ENCODE peak calls at places on chromosomes 5 and 9, in six cellular contexts. One of them, this sample, is unnamed.
A peak's percentile ranks its signal among the peaks of the same experiment; 100 is the strongest.

GRCh38 chr9:93664549-93665120 is 88.3 kb downstream of the PHF2 start:
- DNase-seq in Peyer's patch: peak; percentile 39
- DNase-seq in choroid plexus epithelial cell: no peak
- DNase-seq in hepatocyte: no peak
- DNase-seq in PC-9: no peak
- DNase-seq in BJ: no peak
- DNase-seq in this sample: no peak

GRCh38 chr5:40410231-40410861 is 269.4 kb upstream of the PTGER4 start:
- DNase-seq in Peyer's patch: peak; percentile 81
- DNase-seq in choroid plexus epithelial cell: peak; percentile 93
- DNase-seq in hepatocyte: no peak
- DNase-seq in PC-9: peak; percentile 41
- DNase-seq in BJ: no peak
- DNase-seq in this sample: no peak

GRCh38 chr5:76404694-76405306 is 1.7 kb downstream of the IQGAP2 start:
- DNase-seq in Peyer's patch: no peak
- DNase-seq in choroid plexus epithelial cell: no peak
- DNase-seq in hepatocyte: no peak
- DNase-seq in PC-9: no peak
- DNase-seq in BJ: no peak
- DNase-seq in this sample: no peak

GRCh38 chr5:43020294-43020711 is 19.8 kb downstream of the ANXA2R start:
- DNase-seq in Peyer's patch: peak; percentile 69
- DNase-seq in choroid plexus epithelial cell: no peak
- DNase-seq in hepatocyte: no peak
- DNase-seq in PC-9: peak; percentile 38
- DNase-seq in BJ: no peak
- DNase-seq in this sample: no peak

GRCh38 chr5:102314328-102314727 is 18.2 kb upstream of the SLCO4C1 start:
- DNase-seq in Peyer's patch: no peak
- DNase-seq in choroid plexus epithelial cell: no peak
- DNase-seq in hepatocyte: no peak
- DNase-seq in PC-9: no peak
- DNase-seq in BJ: no peak
- DNase-seq in this sample: no peak

GRCh38 chr5:125550237-125550636 is 803.8 kb upstream of the ZNF608 start:
- DNase-seq in Peyer's patch: no peak
- DNase-seq in choroid plexus epithelial cell: peak; percentile 87
- DNase-seq in hepatocyte: no peak
- DNase-seq in PC-9: no peak
- DNase-seq in BJ: no peak
- DNase-seq in this sample: peak; percentile 36

GRCh38 chr5:100430268-100430900 is 104.8 kb upstream of the FAM174A start:
- DNase-seq in Peyer's patch: peak; percentile 67
- DNase-seq in choroid plexus epithelial cell: peak; percentile 65
- DNase-seq in hepatocyte: peak; percentile 66
- DNase-seq in PC-9: peak; percentile 41
- DNase-seq in BJ: no peak
- DNase-seq in this sample: peak; percentile 12

GRCh38 chr9:133677126-133678010 is 41.2 kb downstream of the DBH start:
- DNase-seq in Peyer's patch: peak; percentile 69
- DNase-seq in choroid plexus epithelial cell: no peak
- DNase-seq in hepatocyte: no peak
- DNase-seq in PC-9: no peak
- DNase-seq in BJ: no peak
- DNase-seq in this sample: no peak

GRCh38 chr9:89274838-89275237 is 36.2 kb upstream of the CKS2 start:
- DNase-seq in Peyer's patch: no peak
- DNase-seq in choroid plexus epithelial cell: peak; percentile 95
- DNase-seq in hepatocyte: no peak
- DNase-seq in PC-9: no peak
- DNase-seq in BJ: peak; percentile 95
- DNase-seq in this sample: no peak

DNA sequence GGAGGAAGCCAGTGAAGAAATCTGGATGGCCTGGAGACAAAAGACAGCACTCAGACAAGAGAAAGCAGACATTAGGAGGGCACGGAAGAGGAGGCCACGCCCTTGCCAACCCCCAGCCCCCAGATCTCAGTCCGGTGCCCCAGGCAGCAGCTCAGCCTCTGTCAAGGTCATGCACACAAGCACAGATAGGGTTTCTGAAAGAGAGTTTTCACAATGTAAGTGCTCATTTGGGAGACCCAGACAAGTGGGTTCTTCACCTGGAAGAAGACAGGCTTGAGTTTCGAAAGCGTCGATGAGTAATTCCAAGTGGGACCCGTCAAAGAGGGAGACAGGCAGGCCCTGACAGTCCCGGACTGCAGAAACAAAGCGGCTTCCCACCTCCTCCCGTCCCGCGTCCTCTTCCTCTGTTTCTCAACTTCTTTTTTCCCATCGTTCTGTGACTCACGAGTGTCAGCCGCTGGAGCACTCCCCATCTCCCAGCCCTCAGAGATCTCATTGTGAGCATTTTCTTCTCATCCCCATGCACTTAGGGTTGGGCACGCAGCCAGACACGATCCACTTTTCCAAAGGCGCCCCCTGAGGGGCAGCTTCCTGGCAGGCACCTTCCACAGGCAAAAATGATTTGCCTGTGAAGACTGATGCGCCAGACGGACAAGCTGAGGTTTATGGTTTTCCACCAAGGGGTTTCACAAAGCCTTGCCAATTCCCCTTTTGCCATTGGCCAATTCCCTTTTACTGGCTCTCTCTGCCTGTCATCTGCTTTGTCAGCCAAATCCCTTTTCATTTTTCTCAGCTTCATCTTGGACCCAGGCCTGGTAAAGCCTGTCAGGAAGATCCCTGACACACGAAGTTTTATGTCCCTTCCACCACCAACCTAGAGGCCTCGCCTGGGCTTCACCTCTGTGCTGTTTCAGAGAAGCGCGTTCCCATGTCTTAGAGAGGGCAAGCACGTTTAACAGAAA is 86.4 kb upstream of the ANKRD55 start:
- DNase-seq in Peyer's patch: no peak
- DNase-seq in choroid plexus epithelial cell: peak; percentile 50
- DNase-seq in hepatocyte: no peak
- DNase-seq in PC-9: no peak
- DNase-seq in BJ: no peak
- DNase-seq in this sample: no peak
- TF ChIP-seq CTCF in Peyer's patch: no peak
- TF ChIP-seq CTCF in choroid plexus epithelial cell: no peak
- TF ChIP-seq CTCF in hepatocyte: no peak
- TF ChIP-seq CTCF in PC-9: no peak
- TF ChIP-seq CTCF in BJ: no peak
- TF ChIP-seq CTCF in this sample: no peak

DNA sequence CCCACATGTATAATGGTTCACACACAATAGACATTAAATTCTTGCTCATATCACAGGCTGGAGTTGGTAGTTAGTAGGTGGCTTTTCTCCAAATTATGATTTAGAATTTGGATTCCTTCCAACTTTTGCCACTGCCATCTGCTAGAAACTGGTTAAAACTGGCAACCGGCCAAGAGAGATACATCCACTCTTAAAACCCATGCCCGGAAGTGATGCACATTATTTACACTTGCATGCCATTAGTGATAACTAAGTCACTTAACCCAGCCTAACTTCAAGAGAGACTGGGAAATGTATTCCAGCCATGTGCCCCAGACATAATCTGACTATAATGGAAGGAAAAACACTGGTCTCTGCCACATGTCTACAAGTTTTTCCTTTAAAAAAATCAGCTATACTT is 395.7 kb upstream of the SEMA6A start:
- DNase-seq in Peyer's patch: no peak
- DNase-seq in choroid plexus epithelial cell: peak; percentile 1
- DNase-seq in hepatocyte: peak; percentile 6
- DNase-seq in PC-9: no peak
- DNase-seq in BJ: no peak
- DNase-seq in this sample: no peak
- H3K4me3 ChIP-seq in Peyer's patch: no peak overlapping the region
- H3K4me3 ChIP-seq in choroid plexus epithelial cell: no peak overlapping the region
- H3K4me3 ChIP-seq in hepatocyte: no peak overlapping the region
- H3K4me3 ChIP-seq in PC-9: no peak overlapping the region
- H3K4me3 ChIP-seq in BJ: no peak overlapping the region
- H3K4me3 ChIP-seq in this sample: no peak overlapping the region

GRCh38 chr5:136686192-136686872 is 321.0 kb upstream of the TRPC7 start:
- DNase-seq in Peyer's patch: no peak
- DNase-seq in choroid plexus epithelial cell: peak; percentile 80
- DNase-seq in hepatocyte: peak; percentile 55
- DNase-seq in PC-9: peak; percentile 42
- DNase-seq in BJ: no peak
- DNase-seq in this sample: peak; percentile 10
- TF ChIP-seq CTCF in Peyer's patch: peak; percentile 24
- TF ChIP-seq CTCF in choroid plexus epithelial cell: peak; percentile 68
- TF ChIP-seq CTCF in hepatocyte: peak; percentile 54
- TF ChIP-seq CTCF in PC-9: peak; percentile 83
- TF ChIP-seq CTCF in BJ: peak; percentile 56
- TF ChIP-seq CTCF in this sample: peak; percentile 46

GRCh38 chr5:10485142-10485795 is 43.6 kb downstream of the ROPN1L start:
- DNase-seq in Peyer's patch: no peak
- DNase-seq in choroid plexus epithelial cell: peak; percentile 99
- DNase-seq in hepatocyte: peak; percentile 78
- DNase-seq in PC-9: peak; percentile 52
- DNase-seq in BJ: no peak
- DNase-seq in this sample: no peak

GRCh38 chr5:10482791-10483530 is 41.3 kb downstream of the ROPN1L start:
- DNase-seq in Peyer's patch: no peak
- DNase-seq in choroid plexus epithelial cell: no peak
- DNase-seq in hepatocyte: no peak
- DNase-seq in PC-9: no peak
- DNase-seq in BJ: no peak
- DNase-seq in this sample: no peak

GRCh38 chr5:10485897-10486296 is 44.2 kb downstream of the ROPN1L start:
- DNase-seq in Peyer's patch: no peak
- DNase-seq in choroid plexus epithelial cell: no peak
- DNase-seq in hepatocyte: no peak
- DNase-seq in PC-9: no peak
- DNase-seq in BJ: no peak
- DNase-seq in this sample: no peak

GRCh38 chr5:10486511-10487344 is 45.0 kb downstream of the ROPN1L start:
- DNase-seq in Peyer's patch: no peak
- DNase-seq in choroid plexus epithelial cell: no peak
- DNase-seq in hepatocyte: no peak
- DNase-seq in PC-9: no peak
- DNase-seq in BJ: no peak
- DNase-seq in this sample: no peak

DNA sequence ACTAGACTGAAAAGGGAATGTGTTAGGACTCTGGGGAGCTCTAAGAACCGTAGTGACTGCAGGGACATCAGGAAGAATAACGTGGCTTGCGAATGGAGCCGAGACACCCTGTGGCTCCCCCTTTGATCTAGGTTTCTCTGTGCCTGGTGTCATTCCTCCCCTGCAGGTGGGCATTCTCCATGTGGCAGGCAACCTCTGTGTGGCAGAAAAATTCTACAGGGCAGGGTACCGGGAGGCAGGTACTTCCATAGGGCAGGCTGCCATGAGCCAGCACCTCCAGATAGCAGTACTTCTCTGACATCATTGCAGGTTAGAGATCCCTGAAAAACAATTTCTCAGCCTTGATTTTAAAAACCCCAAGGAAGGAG is 43.1 kb downstream of the ROPN1L start:
- DNase-seq in Peyer's patch: no peak
- DNase-seq in choroid plexus epithelial cell: no peak
- DNase-seq in hepatocyte: no peak
- DNase-seq in PC-9: no peak
- DNase-seq in BJ: no peak
- DNase-seq in this sample: no peak
- H3K4me3 ChIP-seq in Peyer's patch: no peak overlapping the region
- H3K4me3 ChIP-seq in choroid plexus epithelial cell: peak overlapping the region; percentile 17
- H3K4me3 ChIP-seq in hepatocyte: no peak overlapping the region
- H3K4me3 ChIP-seq in PC-9: no peak overlapping the region
- H3K4me3 ChIP-seq in BJ: no peak overlapping the region
- H3K4me3 ChIP-seq in this sample: no peak overlapping the region

GRCh38 chr5:96729156-96729555 is 67.0 kb downstream of the CAST start:
- DNase-seq in Peyer's patch: no peak
- DNase-seq in choroid plexus epithelial cell: no peak
- DNase-seq in hepatocyte: no peak
- DNase-seq in PC-9: no peak
- DNase-seq in BJ: no peak
- DNase-seq in this sample: no peak
- TF ChIP-seq CTCF in Peyer's patch: peak; percentile 16
- TF ChIP-seq CTCF in choroid plexus epithelial cell: peak; percentile 45
- TF ChIP-seq CTCF in hepatocyte: peak; percentile 34
- TF ChIP-seq CTCF in PC-9: peak; percentile 48
- TF ChIP-seq CTCF in BJ: peak; percentile 28
- TF ChIP-seq CTCF in this sample: no peak

DNA sequence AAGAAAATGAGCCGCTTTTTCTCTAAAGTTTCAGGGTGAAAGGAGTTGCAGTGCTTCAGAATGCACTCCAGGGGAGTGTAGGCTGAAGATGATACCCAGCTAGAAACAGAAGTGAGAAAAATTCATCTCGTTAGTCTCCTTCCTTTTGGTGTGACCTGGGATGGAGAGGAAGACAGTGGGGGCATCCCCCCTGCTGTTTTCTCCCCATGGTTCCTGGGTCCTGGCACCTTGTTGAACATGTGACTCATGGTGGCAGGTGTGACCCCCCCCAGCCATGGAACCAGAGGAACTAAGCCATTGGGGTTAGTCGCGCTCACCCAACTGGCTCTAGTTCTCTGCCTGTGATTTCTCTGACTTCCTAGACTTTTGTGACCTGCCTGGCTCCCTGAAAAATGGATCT is 424.6 kb downstream of the CSNK1G3 start:
- DNase-seq in Peyer's patch: no peak
- DNase-seq in choroid plexus epithelial cell: no peak
- DNase-seq in hepatocyte: no peak
- DNase-seq in PC-9: no peak
- DNase-seq in BJ: no peak
- DNase-seq in this sample: no peak
- H3K4me3 ChIP-seq in Peyer's patch: no peak overlapping the region
- H3K4me3 ChIP-seq in choroid plexus epithelial cell: no peak overlapping the region
- H3K4me3 ChIP-seq in hepatocyte: no peak overlapping the region
- H3K4me3 ChIP-seq in PC-9: no peak overlapping the region
- H3K4me3 ChIP-seq in BJ: no peak overlapping the region
- H3K4me3 ChIP-seq in this sample: no peak overlapping the region